ENCODE peak calls at places on chromosomes 13 and 19, in five cellular contexts. I, O, D, L and Q are unnamed samples.

GRCh38 chr19:39390460-39390758 is 497 bp downstream of the PAF1 start:
- DNase-seq in O (no peak), I (no peak), L (no peak), D (no peak), Q (no peak)

GRCh38 chr13:99071666-99072065 is 93.8 kb upstream of the DOCK9 start:
- DNase-seq in I (no peak), L (no peak), O (no peak), D (no peak), Q (no peak)

GRCh38 chr19:11361771-11362731 is 6.8 kb downstream of the PLPPR2 start:
- DNase-seq in L (no peak), I (peak; percentile 31), O (no peak), D (no peak), Q (no peak)

GRCh38 chr19:10112037-10112751 is 701 bp downstream of the P2RY11 start:
- DNase-seq in I (peak; percentile 28), L (no peak), D (no peak), O (no peak), Q (no peak)

GRCh38 chr19:30880551-30880950 is 468.7 kb downstream of the TSHZ3 start:
- DNase-seq in I (no peak), O (no peak), D (no peak), L (no peak), Q (no peak)

GRCh38 chr13:64457976-64458375 is 2772.2 kb downstream of the PCDH9 start:
- DNase-seq in D (no peak), I (no peak), O (no peak), L (no peak), Q (no peak)

GRCh38 chr19:13211426-13212308 is 61.5 kb downstream of the IER2 start:
- DNase-seq in L (no peak), D (no peak), O (no peak), I (no peak), Q (no peak)

GRCh38 chr13:35675651-35676050 is 199.2 kb upstream of the MAB21L1 start:
- DNase-seq in L (no peak), D (no peak), I (no peak), O (no peak), Q (no peak)

GRCh38 chr19:2575734-2576481 is 100.0 kb downstream of the GADD45B start:
- DNase-seq in L (peak; percentile 79), O (no peak), D (no peak), I (peak; percentile 53), Q (peak; percentile 58)

GRCh38 chr19:52935434-52935833 is 12.2 kb upstream of the ZNF888 start:
- DNase-seq in D (no peak), O (no peak), L (no peak), I (no peak), Q (no peak)

GRCh38 chr19:44615529-44616247 is 2.3 kb downstream of the IGSF23 start:
- DNase-seq in D (no peak), L (peak; percentile 86), O (no peak), I (no peak), Q (no peak)

GRCh38 chr13:40572961-40573360 is 93.5 kb downstream of the FOXO1 start:
- DNase-seq in D (no peak), L (no peak), I (no peak), O (no peak), Q (no peak)

GRCh38 chr13:78978381-78978998 is 319.5 kb upstream of the OBI1 start:
- DNase-seq in D (peak; percentile 20), L (peak; percentile 50), I (peak; percentile 34), O (peak; percentile 24), Q (peak; percentile 81)

GRCh38 chr19:45484273-45484945 is 12.4 kb downstream of the RTN2 start:
- DNase-seq in D (no peak), I (no peak), O (no peak), L (peak; percentile 57), Q (no peak)

GRCh38 chr19:33100894-33101644 is 20.1 kb downstream of the GPATCH1 start:
- DNase-seq in L (peak; percentile 97), O (no peak), I (no peak), D (peak; percentile 75), Q (no peak)

GRCh38 chr19:35773020-35773809 is 2.1 kb upstream of the ARHGAP33 start:
- DNase-seq in D (no peak), L (no peak), O (no peak), I (no peak), Q (no peak)

GRCh38 chr13:92460479-92460878 is 766.1 kb upstream of the GPC6 start:
- DNase-seq in I (no peak), D (no peak), L (no peak), O (no peak), Q (no peak)

GRCh38 chr19:29683009-29683408 is 17.7 kb downstream of the PLEKHF1 start:
- DNase-seq in I (no peak), D (no peak), O (no peak), L (peak; percentile 15), Q (no peak)

GRCh38 chr19:57334191-57334590 is 13.9 kb downstream of the ZNF543 start:
- DNase-seq in D (no peak), O (no peak), I (no peak), L (peak; percentile 29), Q (no peak)

DNA sequence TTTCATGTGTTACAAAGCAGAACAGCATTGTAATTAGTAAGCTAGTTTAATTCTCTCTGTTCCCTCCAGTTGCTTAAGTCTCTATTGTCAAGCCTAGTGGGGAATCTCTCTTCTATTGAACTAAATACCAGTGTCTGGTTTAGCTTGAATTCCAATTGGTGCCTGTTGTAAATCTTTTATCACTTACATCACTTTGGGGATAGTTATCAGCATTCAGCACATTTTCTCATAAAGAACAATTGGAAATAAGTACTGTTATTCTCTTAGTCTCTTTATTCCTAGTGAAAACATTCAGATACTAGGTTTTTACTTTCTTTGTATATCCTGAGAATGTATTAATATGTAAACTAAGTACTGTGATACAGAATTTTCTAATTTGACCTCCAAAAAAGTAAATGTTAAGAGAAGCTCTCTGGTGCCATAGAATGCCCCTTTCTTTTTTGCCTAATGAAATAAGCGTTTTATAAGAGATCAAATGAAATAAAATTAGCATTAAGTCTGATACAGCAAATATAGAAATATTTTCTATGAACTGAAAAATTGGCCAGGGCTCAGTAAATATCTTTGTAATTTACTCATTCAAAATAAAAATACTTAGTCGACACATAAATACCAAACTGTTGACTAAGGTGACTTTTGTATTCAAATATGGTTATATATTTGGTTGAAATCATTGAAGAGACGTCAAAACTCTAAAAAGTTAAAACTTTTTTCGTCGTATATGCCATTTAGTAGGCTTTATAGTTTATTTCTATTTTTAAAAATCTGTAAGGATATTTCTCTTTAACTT is 25.4 kb downstream of the IPO5 start:
- DNase-seq in I (no peak), L (no peak), D (no peak), O (no peak), Q (no peak)
- TF ChIP-seq FOXM1 in I (no peak), L (no peak), D (no peak), O (no peak), Q (no peak)

GRCh38 chr13:110070046-110070445 is 236.9 kb downstream of the COL4A1 start:
- DNase-seq in I (no peak), D (no peak), O (no peak), L (no peak), Q (no peak)

GRCh38 chr13:110073982-110074381 is 233.0 kb downstream of the COL4A1 start:
- DNase-seq in I (no peak), L (no peak), D (no peak), O (no peak), Q (no peak)

GRCh38 chr13:110068176-110068473 is 238.8 kb downstream of the COL4A1 start:
- DNase-seq in D (no peak), L (no peak), I (no peak), O (no peak), Q (no peak)

GRCh38 chr13:110067355-110068175 is 239.4 kb downstream of the COL4A1 start:
- DNase-seq in D (no peak), I (no peak), O (no peak), L (no peak), Q (no peak)

GRCh38 chr13:110070511-110071120 is 236.3 kb downstream of the COL4A1 start:
- DNase-seq in I (no peak), L (no peak), O (no peak), D (no peak), Q (no peak)
- TF ChIP-seq FOXM1 in I (no peak), L (no peak), O (no peak), D (no peak), Q (no peak)

GRCh38 chr13:100721885-100722512 is 47.4 kb upstream of the TMTC4 start:
- DNase-seq in O (no peak), L (peak; percentile 50), I (peak; percentile 63), D (peak; percentile 40), Q (peak; percentile 20)
- TF ChIP-seq FOXM1 in O (no peak), L (no peak), I (no peak), D (no peak), Q (no peak)

DNA sequence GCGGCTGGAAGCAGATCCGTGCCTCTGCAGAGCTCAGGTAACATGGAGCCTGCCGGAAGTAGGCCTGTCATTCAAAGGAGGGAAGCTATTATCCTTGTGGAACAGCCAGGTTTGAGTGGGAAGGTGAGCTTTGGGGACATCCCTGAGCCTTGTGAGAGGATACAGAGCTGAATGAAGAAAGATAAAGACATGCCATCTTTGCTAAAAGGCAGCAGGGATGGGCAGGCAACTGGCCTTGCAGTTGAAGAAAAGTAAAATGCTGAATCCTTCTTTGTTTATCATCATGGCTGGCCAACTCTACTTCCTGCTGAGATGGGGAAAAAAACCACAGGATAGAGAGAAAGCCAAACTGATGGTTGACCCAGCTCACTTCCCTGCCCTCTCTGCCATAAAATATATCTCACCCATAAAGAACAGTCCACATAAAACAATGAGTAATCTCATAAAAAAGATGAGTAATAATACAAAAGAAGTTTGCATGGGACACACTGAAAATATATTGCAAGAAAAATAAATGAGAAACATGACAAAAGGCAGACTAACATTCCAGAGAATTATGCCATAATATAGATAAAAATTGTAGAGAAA is 226.3 kb downstream of the DLEU7 start:
- DNase-seq in L (no peak), D (no peak), I (no peak), O (no peak), Q (no peak)
- TF ChIP-seq FOXM1 in L (no peak), D (no peak), I (peak; percentile 91), O (no peak), Q (no peak)

GRCh38 chr19:7869453-7869909 is 4.7 kb downstream of the PRR36 start:
- DNase-seq in O (no peak), I (peak; percentile 84), D (peak; percentile 81), L (peak; percentile 53), Q (peak; percentile 69)
- TF ChIP-seq FOXM1 in O (no peak), I (no peak), D (peak; percentile 77), L (no peak), Q (no peak)

GRCh38 chr13:80259159-80259558 is 81.8 kb downstream of the SPRY2 start:
- DNase-seq in I (no peak), D (no peak), L (no peak), O (no peak), Q (no peak)

GRCh38 chr13:80265348-80265747 is 75.6 kb downstream of the SPRY2 start:
- DNase-seq in I (no peak), L (no peak), D (no peak), O (no peak), Q (no peak)

GRCh38 chr13:80256352-80256932 is 84.5 kb downstream of the SPRY2 start:
- DNase-seq in D (no peak), O (no peak), L (no peak), I (no peak), Q (no peak)

GRCh38 chr13:80263745-80264513 is 77.0 kb downstream of the SPRY2 start:
- DNase-seq in L (no peak), I (no peak), O (no peak), D (no peak), Q (no peak)

GRCh38 chr13:80262051-80262695 is 78.8 kb downstream of the SPRY2 start:
- DNase-seq in D (no peak), O (no peak), L (no peak), I (no peak), Q (no peak)
- TF ChIP-seq FOXM1 in D (no peak), O (no peak), L (no peak), I (no peak), Q (no peak)

GRCh38 chr13:33785384-33785783 is 32.6 kb upstream of the RFC3 start:
- DNase-seq in I (no peak), O (no peak), D (peak; percentile 14), L (no peak), Q (no peak)
- TF ChIP-seq FOXM1 in I (no peak), O (no peak), D (no peak), L (no peak), Q (no peak)